ENCODE peak calls at places on chromosomes 13 and 19, in five cellular contexts. N, M, L, Q and F are unnamed samples.

GRCh38 chr19:12800873-12801465 is 631 bp downstream of the PRDX2 start:
- DNase-seq in N (no peak), L (no peak), Q (no peak), M (no peak), F (no peak)

GRCh38 chr19:17967258-17968051 is 548 bp downstream of the KCNN1 start:
- DNase-seq in N (no peak), M (no peak), Q (no peak), L (peak; percentile 88), F (no peak)

GRCh38 chr19:20964798-20965197 is 41.7 kb downstream of the ZNF85 start:
- DNase-seq in Q (no peak), L (no peak), N (no peak), M (no peak), F (no peak)

GRCh38 chr19:23785982-23786381 is 27.3 kb upstream of the ZNF681 start:
- DNase-seq in N (no peak), M (no peak), Q (no peak), L (no peak), F (no peak)

GRCh38 chr13:31860002-31860401 is 120.7 kb downstream of the RXFP2 start:
- DNase-seq in M (no peak), N (no peak), L (no peak), Q (no peak), F (no peak)

GRCh38 chr19:15318241-15318691 is 14.1 kb downstream of the BRD4 start:
- DNase-seq in M (no peak), L (no peak), Q (no peak), N (no peak), F (no peak)

GRCh38 chr19:17848598-17849292 is 963 bp upstream of the JAK3 start:
- DNase-seq in N (no peak), Q (no peak), M (no peak), L (peak; percentile 35), F (no peak)

GRCh38 chr19:51531349-51532315 is at the start of gene SIGLEC6:
- DNase-seq in M (no peak), Q (no peak), L (no peak), N (no peak), F (no peak)

GRCh38 chr19:399370-399769 is 9.6 kb downstream of the C2CD4C start:
- DNase-seq in Q (no peak), M (no peak), N (no peak), L (no peak), F (no peak)

GRCh38 chr19:3821857-3822364 is 35.7 kb upstream of the MATK start:
- DNase-seq in N (peak; percentile 20), L (peak; percentile 96), Q (peak; percentile 15), M (no peak), F (no peak)

GRCh38 chr19:41876847-41877489 is at the start of gene CD79A:
- DNase-seq in N (no peak), Q (no peak), M (no peak), L (no peak), F (no peak)

DNA sequence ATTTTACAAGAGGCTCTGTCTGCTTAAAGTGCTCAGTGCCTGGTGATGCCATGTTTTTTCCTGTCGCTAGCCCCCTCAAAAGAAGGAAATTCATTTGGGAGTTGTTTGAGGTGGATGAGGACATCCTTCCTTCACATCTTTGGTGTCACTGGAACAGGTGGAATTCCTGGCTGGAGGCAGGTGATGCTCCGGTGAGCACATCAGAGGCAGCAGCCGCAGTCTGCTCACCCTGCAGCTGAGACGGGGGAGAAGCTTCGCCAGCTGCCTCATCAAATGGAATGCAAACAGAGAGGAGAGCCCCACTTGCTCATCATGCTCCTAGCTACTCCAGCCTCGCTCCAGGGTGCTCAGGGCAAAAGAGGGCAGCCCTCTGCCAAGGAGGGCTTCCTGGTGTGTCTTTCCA is 74.1 kb upstream of the UBL3 start:
- DNase-seq in M (no peak), N (peak; percentile 59), L (peak; percentile 82), Q (peak; percentile 81), F (peak; percentile 78)
- TF ChIP-seq CTCF in M (no peak), N (no peak), L (peak; percentile 20), Q (no peak), F (no peak)

GRCh38 chr19:55134732-55135131 is 14.3 kb downstream of the TNNT1 start:
- DNase-seq in Q (no peak), L (peak; percentile 38), N (no peak), M (no peak), F (no peak)

GRCh38 chr19:55136399-55137102 is 12.5 kb downstream of the TNNT1 start:
- DNase-seq in Q (no peak), N (no peak), L (peak; percentile 42), M (no peak), F (no peak)

GRCh38 chr19:55131421-55131820 is 14.0 kb upstream of the PPP1R12C start:
- DNase-seq in N (peak; percentile 26), M (no peak), Q (peak; percentile 71), L (peak; percentile 30), F (peak; percentile 48)

GRCh38 chr19:55133639-55134444 is 15.2 kb downstream of the TNNT1 start:
- DNase-seq in M (no peak), Q (no peak), N (no peak), L (peak; percentile 59), F (no peak)

DNA sequence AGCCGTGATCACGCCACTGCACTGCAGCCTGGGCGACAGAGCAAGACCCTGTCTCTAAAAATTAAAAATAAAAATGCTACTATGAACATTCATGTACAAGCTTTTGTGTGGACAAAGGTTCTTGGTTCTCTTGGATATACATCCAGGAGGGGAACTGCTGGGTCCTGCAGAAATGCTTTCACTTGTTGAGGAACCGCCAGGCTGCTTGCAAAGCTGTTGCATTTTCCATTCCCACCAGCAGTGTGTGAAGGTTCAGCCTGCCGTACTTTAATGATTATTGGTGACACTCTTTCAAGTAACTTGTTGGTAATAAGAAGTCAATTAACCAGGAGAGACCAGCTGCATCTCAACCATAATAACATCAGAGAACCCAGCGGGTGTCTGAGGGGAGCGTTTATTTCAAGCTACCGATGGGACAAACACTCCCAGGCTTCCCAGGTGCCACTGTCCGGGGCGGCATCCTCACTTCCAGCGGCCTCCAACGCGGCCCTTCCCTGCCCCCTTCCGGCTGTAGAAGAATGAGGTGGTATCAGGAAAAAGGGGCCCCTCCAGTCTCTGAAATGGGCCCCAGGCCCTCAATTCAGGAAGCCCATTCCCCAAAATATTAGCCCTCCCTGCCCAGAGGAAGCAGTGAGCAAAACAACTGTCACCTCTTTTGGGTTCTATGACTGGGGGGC is 15.2 kb upstream of the PPP1R12C start:
- DNase-seq in L (peak; percentile 82), Q (no peak), M (no peak), N (no peak), F (no peak)
- TF ChIP-seq CTCF in L (peak; percentile 5), Q (peak; percentile 11), M (peak; percentile 36), N (no peak), F (no peak)

DNA sequence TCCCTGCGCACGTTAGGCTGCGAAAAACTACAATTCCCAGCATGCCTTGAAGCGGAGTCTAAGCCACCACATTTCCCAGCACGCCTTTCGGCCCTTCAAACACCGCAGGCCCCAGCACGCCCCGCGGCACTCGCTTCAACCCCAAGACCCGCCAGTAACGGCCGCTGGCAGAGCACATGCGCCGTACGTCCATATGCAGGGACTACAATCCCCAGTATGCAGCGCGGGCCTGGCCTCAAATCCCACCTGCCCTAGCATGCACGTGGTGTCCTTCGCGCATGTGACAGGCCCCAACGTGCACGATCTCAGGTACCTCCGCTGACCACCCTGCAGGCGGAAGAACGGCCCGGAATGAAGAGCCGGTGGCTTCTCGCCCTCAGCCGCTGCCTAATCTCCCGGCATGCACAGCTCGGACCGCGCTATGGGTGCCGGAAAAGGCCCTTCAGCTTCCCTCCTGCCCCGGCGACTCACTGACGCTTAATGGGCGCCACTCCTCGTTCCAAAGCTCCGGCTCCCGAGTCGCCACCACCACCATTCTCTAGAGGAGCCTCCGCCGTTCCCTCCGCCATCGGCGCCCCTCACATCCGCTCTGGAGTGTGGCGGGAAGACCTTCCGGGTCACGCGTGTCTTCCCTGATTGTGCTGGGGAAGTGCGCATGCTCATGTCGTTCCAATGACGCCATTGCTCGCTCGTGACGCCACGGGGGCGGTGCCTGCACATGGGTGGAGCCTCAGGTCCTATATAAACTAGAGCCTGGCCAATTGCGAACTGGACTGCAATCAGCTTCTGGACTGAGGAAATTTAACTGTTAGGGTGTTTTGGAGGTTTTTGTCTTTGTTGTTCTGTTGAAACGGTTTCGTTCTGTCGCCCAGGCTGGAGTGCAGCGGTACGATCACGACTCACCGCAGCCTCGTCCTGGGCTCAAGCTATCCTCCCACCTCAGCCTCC is at the start of gene DUS3L:
- DNase-seq in N (peak; percentile 98), L (peak; percentile 100), Q (peak; percentile 98), M (peak; percentile 94), F (peak; percentile 97)
- TF ChIP-seq CTCF in N (no peak), L (no peak), Q (no peak), M (no peak), F (no peak)

GRCh38 chr13:92896842-92897241 is 329.8 kb upstream of the GPC6 start:
- DNase-seq in L (no peak), M (no peak), N (peak; percentile 27), Q (peak; percentile 1), F (no peak)
- TF ChIP-seq CTCF in L (no peak), M (no peak), N (no peak), Q (no peak), F (no peak)

GRCh38 chr13:45047394-45048328 is 58.3 kb downstream of the GPALPP1 start:
- DNase-seq in M (no peak), N (peak; percentile 80), L (peak; percentile 88), Q (peak; percentile 86), F (peak; percentile 79)

GRCh38 chr13:45049478-45049877 is 60.1 kb downstream of the GPALPP1 start:
- DNase-seq in Q (no peak), M (no peak), N (no peak), L (no peak), F (no peak)

GRCh38 chr13:45051315-45051714 is 62.0 kb downstream of the GPALPP1 start:
- DNase-seq in N (no peak), Q (no peak), M (no peak), L (no peak), F (no peak)

GRCh38 chr13:45046445-45046844 is 57.1 kb downstream of the GPALPP1 start:
- DNase-seq in M (no peak), L (no peak), Q (no peak), N (no peak), F (no peak)

GRCh38 chr13:45048890-45049407 is 59.6 kb downstream of the GPALPP1 start:
- DNase-seq in N (no peak), L (no peak), Q (no peak), M (no peak), F (no peak)
- TF ChIP-seq CTCF in N (no peak), L (no peak), Q (no peak), M (no peak), F (no peak)

DNA sequence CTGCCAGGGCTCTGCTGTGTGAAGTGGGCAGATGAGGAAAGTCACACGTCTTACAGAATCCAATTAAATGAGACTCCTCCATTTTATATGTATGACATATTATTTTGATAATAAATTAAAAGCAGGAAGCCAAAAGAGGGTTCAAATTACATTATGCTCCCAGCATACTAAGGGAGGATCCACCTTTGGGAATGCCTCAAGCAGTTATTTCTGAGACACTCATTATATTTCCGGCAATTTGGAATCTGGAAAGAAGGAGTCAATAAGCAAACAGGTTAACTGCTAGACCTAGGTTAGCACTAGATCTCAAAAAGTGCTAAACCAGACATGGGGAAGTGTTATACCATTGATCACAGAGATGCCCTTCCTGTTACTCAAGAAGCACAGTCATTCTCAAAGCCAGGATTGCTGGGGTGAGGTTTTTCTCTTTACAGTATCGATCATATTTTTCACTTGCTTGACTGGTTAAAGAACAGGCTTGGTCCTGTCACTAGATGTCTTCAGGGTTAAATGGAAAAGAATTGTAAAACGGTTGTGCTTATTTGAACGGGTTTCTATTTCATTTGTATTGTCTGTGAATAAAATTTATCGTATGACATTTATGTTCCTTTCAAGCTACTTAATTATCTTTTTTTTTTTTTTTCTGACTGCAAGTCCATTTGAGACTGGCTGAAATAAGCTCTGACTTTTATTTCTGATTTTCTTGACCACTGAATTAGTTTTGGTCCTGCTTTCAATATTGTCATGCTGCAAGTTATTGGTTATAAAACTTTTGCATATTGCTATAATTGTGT is 523.2 kb downstream of the KLF12 start:
- DNase-seq in Q (no peak), M (no peak), N (no peak), L (no peak), F (no peak)
- TF ChIP-seq CTCF in Q (no peak), M (no peak), N (no peak), L (no peak), F (no peak)